ENCODE peak calls at places on chromosome 7, in four cellular contexts. X is GM23248, V is OCI-LY7, B is neural progenitor cell. W is an unnamed sample.

GRCh38 chr7:128235469-128235868 is 5.6 kb upstream of the LEP start:
- DNase-seq in X (no peak), V (no peak), B (peak), W (no peak)

GRCh38 chr7:51316666-51317581 is at the start of gene COBL:
- DNase-seq in B (peak), V (no peak), X (peak), W (no peak)

GRCh38 chr7:128121731-128122576 is 90.7 kb upstream of the LRRC4 start:
- DNase-seq in B (no peak), V (no peak), X (peak), W (no peak)

GRCh38 chr7:148151778-148152177 is 438.8 kb upstream of the C7orf33 start:
- DNase-seq in B (no peak), X (no peak), V (no peak), W (no peak)

GRCh38 chr7:139899328-139900020 is 70.4 kb downstream of the TBXAS1 start:
- DNase-seq in X (no peak), V (no peak), B (no peak), W (no peak)

GRCh38 chr7:131170440-131171105 is 157.1 kb upstream of the MKLN1 start:
- DNase-seq in B (peak), X (peak), V (no peak), W (no peak)

GRCh38 chr7:3194501-3195141 is 106.4 kb upstream of the SDK1 start:
- DNase-seq in B (peak), X (no peak), V (no peak), W (no peak)

GRCh38 chr7:17304926-17305325 is 6.5 kb downstream of the AHR start:
- DNase-seq in V (no peak), B (no peak), X (peak), W (peak)

GRCh38 chr7:1593091-1593866 is 23.4 kb upstream of the PSMG3 start:
- DNase-seq in B (no peak), V (peak), X (peak), W (no peak)

DNA sequence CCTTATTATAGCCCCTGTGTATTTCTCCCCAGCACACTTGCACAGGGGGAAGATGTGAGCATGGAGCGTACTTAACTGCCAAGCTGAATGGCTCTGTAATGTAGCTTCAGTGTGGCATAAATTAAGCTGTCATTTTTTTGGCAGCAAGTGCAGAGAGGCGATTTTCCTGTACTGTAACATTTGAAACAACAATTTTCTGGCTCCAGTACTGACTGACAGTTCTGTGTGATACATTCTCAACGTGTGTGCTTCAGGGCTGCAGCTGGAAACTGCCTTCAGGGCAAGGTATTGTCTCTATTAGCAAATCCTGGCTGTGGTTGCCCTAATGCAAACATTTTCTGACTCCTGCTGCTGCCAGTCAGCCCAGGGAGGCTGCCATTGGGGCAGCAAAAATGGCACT is 299.5 kb upstream of the SP4 start:
- DNase-seq in V (no peak), B (peak), X (no peak), W (no peak)
- TF ChIP-seq EZH2phosphoT487 in V (no peak), B (no peak), X (no peak), W (no peak)

GRCh38 chr7:107878636-107879035 is 12.3 kb upstream of the DLD start:
- DNase-seq in V (no peak), X (no peak), B (no peak), W (no peak)

GRCh38 chr7:107882766-107883165 is 8.2 kb upstream of the DLD start:
- DNase-seq in X (no peak), V (no peak), B (no peak), W (no peak)

GRCh38 chr7:107874605-107875446 is 16.2 kb upstream of the DLD start:
- DNase-seq in X (peak), V (peak), B (peak), W (peak)

GRCh38 chr7:107877731-107878382 is 13.1 kb upstream of the DLD start:
- DNase-seq in B (no peak), V (no peak), X (no peak), W (no peak)

DNA sequence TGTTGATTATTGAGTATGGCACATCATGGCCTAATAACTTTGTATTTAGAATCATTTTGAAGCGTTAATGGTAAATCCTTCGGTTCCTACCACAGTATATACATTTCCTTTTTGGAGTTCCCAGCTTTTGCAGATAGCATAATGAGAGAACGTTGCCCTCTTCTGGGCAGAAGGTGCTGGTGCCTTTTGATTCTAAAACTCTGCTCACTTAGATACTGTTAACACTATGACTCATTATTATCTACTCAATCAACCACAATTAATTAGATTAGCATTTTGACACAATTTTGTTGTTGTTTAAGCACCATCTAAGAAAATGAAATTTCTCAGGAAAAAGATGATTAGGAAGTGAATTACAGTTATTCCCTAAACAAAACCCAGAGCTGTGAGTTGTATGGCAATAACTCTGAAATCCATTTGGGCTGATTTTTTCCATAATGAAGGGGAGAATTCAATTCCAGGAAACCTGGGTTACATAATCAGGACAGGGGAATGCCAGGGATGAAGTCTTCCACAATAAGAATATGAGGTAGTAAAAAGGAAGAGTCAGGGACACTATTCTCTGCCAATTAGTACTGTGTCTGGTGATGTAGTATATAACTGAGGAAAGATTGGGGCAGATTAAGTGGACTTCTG is 11.5 kb upstream of the DLD start:
- DNase-seq in X (peak), B (peak), V (peak), W (peak)
- TF ChIP-seq EZH2phosphoT487 in X (no peak), B (no peak), V (no peak), W (no peak)

DNA sequence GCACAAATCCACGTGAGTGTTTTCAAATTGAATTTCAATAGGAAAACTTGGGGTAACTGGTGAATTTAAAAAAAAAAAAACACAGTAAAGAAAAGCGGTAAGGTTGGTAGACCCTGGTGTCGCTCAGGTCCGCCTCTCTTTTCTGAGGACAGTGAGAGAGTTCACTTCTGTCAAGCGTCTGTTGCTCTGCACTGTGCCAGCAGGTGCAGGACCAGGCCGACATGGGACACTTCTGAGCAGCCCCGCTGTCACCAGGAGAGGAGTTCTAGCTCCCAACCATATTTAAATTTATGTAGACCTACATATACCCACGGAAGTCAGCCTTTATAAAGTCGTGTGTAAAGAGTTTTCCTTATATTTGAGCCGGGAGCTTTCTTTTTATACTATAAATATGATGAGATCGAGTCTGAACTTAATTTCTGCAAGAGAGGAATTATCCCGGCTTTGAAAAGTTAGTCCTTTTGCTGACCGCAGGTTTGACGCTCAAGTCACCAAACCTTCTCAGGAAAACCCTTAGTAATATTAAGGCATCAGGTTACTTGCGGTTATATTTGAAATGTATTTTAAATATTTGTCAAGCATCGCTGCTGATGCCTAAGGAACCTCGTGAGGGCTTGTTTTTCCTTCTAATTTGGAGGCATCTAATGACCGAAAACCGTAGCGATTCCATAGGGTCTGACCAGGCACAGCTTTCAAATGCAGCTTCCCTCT is 550 bp downstream of the IKZF1 start:
- DNase-seq in B (peak), V (peak), X (no peak), W (no peak)
- TF ChIP-seq EZH2phosphoT487 in B (peak), V (no peak), X (peak), W (no peak)

DNA sequence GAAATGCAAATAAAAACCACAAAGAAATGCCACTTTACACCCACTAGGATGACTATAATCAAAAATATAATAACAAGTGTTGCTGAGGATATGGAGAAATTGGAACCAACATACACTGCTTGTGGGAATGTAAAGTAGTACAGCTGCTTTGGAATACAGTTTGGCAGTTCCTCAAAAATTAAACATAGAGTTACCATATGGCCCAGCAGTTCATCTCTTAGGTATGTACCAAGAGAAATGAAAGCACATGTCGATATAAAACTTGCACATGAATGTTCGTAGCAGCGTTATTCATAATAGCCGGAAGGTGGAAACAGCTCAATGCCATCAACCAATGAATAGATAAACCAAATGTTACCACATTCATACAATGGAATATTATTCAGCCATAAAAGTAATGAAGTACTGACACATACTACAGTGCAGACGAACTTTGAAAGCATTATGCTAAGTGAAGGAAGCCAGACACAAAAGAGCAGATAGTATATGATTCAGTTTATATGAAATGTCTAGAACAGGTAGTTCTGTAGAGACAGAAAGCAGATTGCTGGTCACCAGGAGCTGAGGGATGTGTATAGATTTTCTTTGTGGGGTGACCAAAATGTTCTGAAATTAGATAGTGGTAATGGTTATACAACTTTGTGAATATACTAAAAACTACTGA is 12.4 kb downstream of the BCAP29 start:
- DNase-seq in V (no peak), X (peak), B (no peak), W (no peak)
- TF ChIP-seq EZH2phosphoT487 in V (no peak), X (peak), B (no peak), W (no peak)

GRCh38 chr7:26087321-26088091 is 64.5 kb upstream of the NFE2L3 start:
- DNase-seq in X (peak), V (no peak), B (no peak), W (no peak)
- TF ChIP-seq EZH2phosphoT487 in X (no peak), V (no peak), B (no peak), W (no peak)

W was measured in HCT116.